ENCODE peak calls at places on chromosomes 5 and 9, in five cellular contexts. L is hippocampal formation, V is C1 segment of cervical spinal cord, Q is GM23248, Y is GM04503. C is an unnamed sample.

GRCh38 chr5:97071101-97071500 is 71.3 kb downstream of the LIX1 start:
- DNase-seq in L (no peak), V (peak), Q (peak), Y (peak), C (no peak)

GRCh38 chr9:127007638-127008037 is 93.1 kb downstream of the RALGPS1 start:
- DNase-seq in L (no peak), V (no peak), Q (no peak), Y (no peak), C (no peak)

GRCh38 chr5:170597109-170597741 is 93.4 kb downstream of the KCNIP1 start:
- DNase-seq in L (no peak), V (peak), Q (peak), Y (peak), C (no peak)

GRCh38 chr9:100222674-100223073 is 123.6 kb downstream of the INVS start:
- DNase-seq in L (no peak), V (no peak), Q (peak), Y (no peak), C (no peak)

GRCh38 chr9:91192379-91192775 is 169.3 kb downstream of the AUH start:
- DNase-seq in L (no peak), V (no peak), Q (peak), Y (no peak), C (no peak)

GRCh38 chr5:156552855-156553358 is 225.9 kb downstream of the SGCD start:
- DNase-seq in L (no peak), V (no peak), Q (no peak), Y (no peak), C (no peak)

GRCh38 chr9:21077842-21078241 is at the start of gene IFNB1:
- DNase-seq in L (no peak), V (no peak), Q (no peak), Y (no peak), C (no peak)

GRCh38 chr9:88799706-88800682 is 191.3 kb upstream of the S1PR3 start:
- DNase-seq in L (no peak), V (no peak), Q (no peak), Y (no peak), C (no peak)

GRCh38 chr9:89522261-89522978 is 24.5 kb upstream of the SEMA4D start:
- DNase-seq in L (no peak), V (peak), Q (no peak), Y (no peak), C (peak)

GRCh38 chr9:138098908-138099791 is 221.6 kb downstream of the CACNA1B start:
- DNase-seq in L (no peak), V (no peak), Q (no peak), Y (no peak), C (no peak)

GRCh38 chr9:91131433-91131839 is 230.3 kb downstream of the AUH start:
- DNase-seq in L (no peak), V (no peak), Q (peak), Y (peak), C (no peak)

GRCh38 chr5:40437452-40437861 is 242.3 kb upstream of the PTGER4 start:
- DNase-seq in L (no peak), V (no peak), Q (peak), Y (no peak), C (peak)

C was measured in B cell.